ENCODE peak calls at places on chromosomes 16 and 17, in seven cellular contexts. V, A, F, W, H, E and Q are unnamed samples.

GRCh38 chr16:81697321-81697885 is 81.7 kb upstream of the PLCG2 start:
- DNase-seq in E (peak; percentile 66), F (peak; percentile 56), H (peak; percentile 15), W (no peak), V (no peak), A (peak; percentile 88), Q (peak; percentile 55)

GRCh38 chr16:68155425-68155824 is 70.3 kb downstream of the NFATC3 start:
- DNase-seq in W (no peak), V (no peak), E (no peak), F (no peak), H (no peak), A (no peak), Q (no peak)

GRCh38 chr17:42118545-42118944 is 2.6 kb downstream of the KAT2A start:
- DNase-seq in F (no peak), A (peak; percentile 42), E (peak; percentile 57), W (no peak), H (no peak), V (no peak), Q (peak; percentile 36)

GRCh38 chr17:34614698-34615097 is 35.3 kb downstream of the TMEM132E start:
- DNase-seq in A (no peak), F (no peak), V (no peak), E (no peak), W (no peak), H (no peak), Q (no peak)

GRCh38 chr16:1972490-1972877 is 631 bp downstream of the TBL3 start:
- DNase-seq in F (no peak), A (peak; percentile 11), E (peak; percentile 59), W (no peak), H (no peak), V (no peak), Q (no peak)

GRCh38 chr17:13293421-13293820 is 275.6 kb upstream of the ELAC2 start:
- DNase-seq in F (no peak), W (no peak), A (no peak), H (no peak), E (no peak), V (no peak), Q (no peak)

GRCh38 chr17:61294777-61295176 is 104.9 kb upstream of the TBX2 start:
- DNase-seq in W (no peak), A (no peak), E (peak; percentile 81), F (peak; percentile 73), V (no peak), H (no peak), Q (peak; percentile 80)

GRCh38 chr17:81807839-81808238 is 3.9 kb downstream of the GCGR start:
- DNase-seq in E (no peak), H (no peak), A (no peak), W (no peak), V (no peak), F (no peak), Q (no peak)

GRCh38 chr16:77457046-77457445 is 22.2 kb upstream of the ADAMTS18 start:
- DNase-seq in F (peak; percentile 26), W (no peak), A (no peak), V (no peak), H (no peak), E (no peak), Q (no peak)

GRCh38 chr17:31541559-31541958 is 150.1 kb downstream of the RAB11FIP4 start:
- DNase-seq in E (no peak), W (no peak), V (no peak), F (peak; percentile 30), A (peak; percentile 24), H (no peak), Q (no peak)

GRCh38 chr17:14295676-14296075 is 5.2 kb upstream of the HS3ST3B1 start:
- DNase-seq in E (no peak), F (no peak), V (no peak), A (no peak), W (no peak), H (no peak), Q (no peak)

GRCh38 chr16:30615358-30616076 is 5.3 kb upstream of the ZNF689 start:
- DNase-seq in E (peak; percentile 52), A (peak; percentile 67), W (no peak), H (peak; percentile 33), F (peak; percentile 13), V (no peak), Q (peak; percentile 28)

GRCh38 chr17:73445466-73445865 is 133.7 kb upstream of the CDC42EP4 start:
- DNase-seq in E (no peak), V (no peak), W (no peak), A (no peak), H (no peak), F (no peak), Q (no peak)

GRCh38 chr16:59192551-59193199 is 458.6 kb upstream of the GOT2 start:
- DNase-seq in W (no peak), H (no peak), A (peak; percentile 70), E (peak; percentile 11), F (peak; percentile 11), V (no peak), Q (peak; percentile 49)

GRCh38 chr17:35299108-35299507 is 56.2 kb downstream of the SLFN5 start:
- DNase-seq in E (peak; percentile 92), A (no peak), H (no peak), V (peak; percentile 71), F (no peak), W (no peak), Q (no peak)

GRCh38 chr17:43881758-43882505 is 25.4 kb downstream of the MPP2 start:
- DNase-seq in H (no peak), E (no peak), W (no peak), V (no peak), A (no peak), F (no peak), Q (no peak)

GRCh38 chr16:14304891-14305459 is 233.9 kb downstream of the MRTFB start:
- DNase-seq in F (no peak), W (no peak), V (no peak), E (no peak), A (no peak), H (no peak), Q (no peak)

GRCh38 chr16:3038256-3038655 is 1.5 kb upstream of the BICDL2 start:
- DNase-seq in V (no peak), H (no peak), A (no peak), F (no peak), W (no peak), E (peak; percentile 90), Q (no peak)

GRCh38 chr17:79925242-79925957 is 86.2 kb upstream of the CBX4 start:
- DNase-seq in V (peak; percentile 23), A (peak; percentile 29), E (no peak), H (no peak), F (peak; percentile 27), W (peak; percentile 20), Q (peak; percentile 30)